ENCODE peak calls at places on chromosomes 3 and 15, in four cellular contexts. One of them, this sample, is unnamed.
A peak's percentile ranks its signal among the peaks of the same experiment; 100 is the strongest.

GRCh38 chr3:115190747-115191146 is 43.7 kb upstream of the ZBTB20 start:
- DNase-seq in EL: no peak
- DNase-seq in K562: no peak
- DNase-seq in NCI-H345: no peak
- DNase-seq in this sample: no peak

GRCh38 chr15:32030795-32031194 is 480 bp downstream of the CHRNA7 start:
- DNase-seq in EL: no peak
- DNase-seq in K562: no peak
- DNase-seq in NCI-H345: no peak
- DNase-seq in this sample: no peak

GRCh38 chr3:5006755-5007202 is 27.5 kb downstream of the BHLHE40 start:
- DNase-seq in EL: no peak
- DNase-seq in K562: no peak
- DNase-seq in NCI-H345: no peak
- DNase-seq in this sample: no peak

GRCh38 chr15:56929389-56929788 is 10.9 kb downstream of the TCF12 start:
- DNase-seq in EL: peak; percentile 80
- DNase-seq in K562: peak; percentile 22
- DNase-seq in NCI-H345: no peak
- DNase-seq in this sample: no peak

GRCh38 chr3:44099566-44100297 is 142.0 kb upstream of the TOPAZ1 start:
- DNase-seq in EL: no peak
- DNase-seq in K562: no peak
- DNase-seq in NCI-H345: no peak
- DNase-seq in this sample: no peak

GRCh38 chr15:48149858-48150257 is 28.2 kb downstream of the MYEF2 start:
- DNase-seq in EL: peak; percentile 86
- DNase-seq in K562: no peak
- DNase-seq in NCI-H345: no peak
- DNase-seq in this sample: no peak

GRCh38 chr3:132246212-132246611 is 71.0 kb upstream of the ACP3 start:
- DNase-seq in EL: no peak
- DNase-seq in K562: no peak
- DNase-seq in NCI-H345: no peak
- DNase-seq in this sample: no peak

GRCh38 chr3:125202197-125202596 is 10.4 kb downstream of the SLC12A8 start:
- DNase-seq in EL: no peak
- DNase-seq in K562: no peak
- DNase-seq in NCI-H345: no peak
- DNase-seq in this sample: no peak

GRCh38 chr3:129429080-129429451 is 630 bp upstream of the EFCAB12 start:
- DNase-seq in EL: no peak
- DNase-seq in K562: no peak
- DNase-seq in NCI-H345: no peak
- DNase-seq in this sample: no peak

GRCh38 chr15:81942157-81942556 is 103.7 kb downstream of the MEX3B start:
- DNase-seq in EL: no peak
- DNase-seq in K562: no peak
- DNase-seq in NCI-H345: no peak
- DNase-seq in this sample: no peak

GRCh38 chr15:38555686-38556334 is 8.8 kb downstream of the RASGRP1 start:
- DNase-seq in EL: peak; percentile 87
- DNase-seq in K562: no peak
- DNase-seq in NCI-H345: no peak
- DNase-seq in this sample: no peak

GRCh38 chr3:129016366-129016724 is 15.2 kb downstream of the EFCC1 start:
- DNase-seq in EL: peak; percentile 21
- DNase-seq in K562: no peak
- DNase-seq in NCI-H345: peak; percentile 73
- DNase-seq in this sample: no peak

GRCh38 chr15:77541421-77542181 is 91.1 kb downstream of the LINGO1 start:
- DNase-seq in EL: peak; percentile 21
- DNase-seq in K562: no peak
- DNase-seq in NCI-H345: no peak
- DNase-seq in this sample: no peak

GRCh38 chr3:73605388-73605787 is 19.4 kb downstream of the PDZRN3 start:
- DNase-seq in EL: peak; percentile 33
- DNase-seq in K562: no peak
- DNase-seq in NCI-H345: no peak
- DNase-seq in this sample: no peak

GRCh38 chr15:90213123-90213817 is 12.1 kb downstream of the SEMA4B start:
- DNase-seq in EL: no peak
- DNase-seq in K562: peak; percentile 27
- DNase-seq in NCI-H345: peak; percentile 19
- DNase-seq in this sample: no peak

GRCh38 chr3:45623846-45624245 is 29.3 kb downstream of the LIMD1 start:
- DNase-seq in EL: no peak
- DNase-seq in K562: no peak
- DNase-seq in NCI-H345: no peak
- DNase-seq in this sample: no peak

GRCh38 chr3:142888099-142888483 is 792 bp downstream of the PCOLCE2 start:
- DNase-seq in EL: no peak
- DNase-seq in K562: no peak
- DNase-seq in NCI-H345: peak; percentile 43
- DNase-seq in this sample: no peak

GRCh38 chr15:101126618-101127502 is 125.0 kb downstream of the CHSY1 start:
- DNase-seq in EL: peak; percentile 55
- DNase-seq in K562: no peak
- DNase-seq in NCI-H345: peak; percentile 33
- DNase-seq in this sample: no peak

GRCh38 chr3:83453010-83453409 is 1505.8 kb upstream of the CADM2 start:
- DNase-seq in EL: no peak
- DNase-seq in K562: no peak
- DNase-seq in NCI-H345: peak; percentile 25
- DNase-seq in this sample: no peak

GRCh38 chr3:195226900-195227447 is 44.0 kb downstream of the XXYLT1 start:
- DNase-seq in EL: no peak
- DNase-seq in K562: no peak
- DNase-seq in NCI-H345: no peak
- DNase-seq in this sample: peak; percentile 58

GRCh38 chr15:96888764-96889163 is 558.3 kb downstream of the NR2F2 start:
- DNase-seq in EL: no peak
- DNase-seq in K562: no peak
- DNase-seq in NCI-H345: no peak
- DNase-seq in this sample: no peak

GRCh38 chr3:135973846-135974245 is 8.3 kb downstream of the PPP2R3A start:
- DNase-seq in EL: no peak
- DNase-seq in K562: no peak
- DNase-seq in NCI-H345: no peak
- DNase-seq in this sample: no peak

GRCh38 chr3:159146856-159147255 is 345.0 kb downstream of the MFSD1 start:
- DNase-seq in EL: no peak
- DNase-seq in K562: no peak
- DNase-seq in NCI-H345: no peak
- DNase-seq in this sample: no peak

GRCh38 chr15:42080585-42081462 is 13.5 kb downstream of the PLA2G4D start:
- DNase-seq in EL: no peak
- DNase-seq in K562: no peak
- DNase-seq in NCI-H345: no peak
- DNase-seq in this sample: peak; percentile 63

GRCh38 chr3:59135091-59135490 is 85.3 kb upstream of the CFAP20DC start:
- DNase-seq in EL: no peak
- DNase-seq in K562: no peak
- DNase-seq in NCI-H345: no peak
- DNase-seq in this sample: no peak

GRCh38 chr3:115660646-115661442 is 37.5 kb downstream of the GAP43 start:
- DNase-seq in EL: no peak
- DNase-seq in K562: no peak
- DNase-seq in NCI-H345: no peak
- DNase-seq in this sample: no peak

GRCh38 chr15:58568157-58568571 is 136.4 kb downstream of the LIPC start:
- DNase-seq in EL: no peak
- DNase-seq in K562: peak; percentile 25
- DNase-seq in NCI-H345: no peak
- DNase-seq in this sample: no peak

GRCh38 chr3:178709047-178709446 is 172.8 kb downstream of the KCNMB2 start:
- DNase-seq in EL: no peak
- DNase-seq in K562: no peak
- DNase-seq in NCI-H345: no peak
- DNase-seq in this sample: no peak

GRCh38 chr3:37813403-37813802 is 48.3 kb upstream of the CTDSPL start:
- DNase-seq in EL: no peak
- DNase-seq in K562: no peak
- DNase-seq in NCI-H345: no peak
- DNase-seq in this sample: no peak

GRCh38 chr3:195098741-195099525 is 172.0 kb downstream of the XXYLT1 start:
- DNase-seq in EL: no peak
- DNase-seq in K562: no peak
- DNase-seq in NCI-H345: no peak
- DNase-seq in this sample: no peak

GRCh38 chr15:81851307-81851706 is 194.5 kb downstream of the MEX3B start:
- DNase-seq in EL: no peak
- DNase-seq in K562: no peak
- DNase-seq in NCI-H345: no peak
- DNase-seq in this sample: no peak

GRCh38 chr3:152671998-152672649 is 162.8 kb upstream of the P2RY1 start:
- DNase-seq in EL: no peak
- DNase-seq in K562: no peak
- DNase-seq in NCI-H345: no peak
- DNase-seq in this sample: no peak

GRCh38 chr3:190747566-190747965 is 114.9 kb downstream of the GMNC start:
- DNase-seq in EL: no peak
- DNase-seq in K562: no peak
- DNase-seq in NCI-H345: no peak
- DNase-seq in this sample: no peak

GRCh38 chr15:60590935-60591490 is 112.1 kb upstream of the ICE2 start:
- DNase-seq in EL: peak; percentile 20
- DNase-seq in K562: no peak
- DNase-seq in NCI-H345: no peak
- DNase-seq in this sample: peak; percentile 75

This sample was measured in type B pancreatic cell.